ENCODE peak calls at places on chromosomes 13 and 19, in four cellular contexts. Q is GM12878, A is A549, K is HepG2. T is an unnamed sample.

GRCh38 chr13:42996584-42996983 is 4.5 kb upstream of the EPSTI1 start:
- DNase-seq in Q (no peak), K (peak), A (peak), T (no peak)

GRCh38 chr13:93416943-93417342 is 190.3 kb downstream of the GPC6 start:
- DNase-seq in A (no peak), K (no peak), Q (no peak), T (no peak)

GRCh38 chr19:2575734-2576481 is 100.0 kb downstream of the GADD45B start:
- DNase-seq in A (no peak), K (peak), Q (no peak), T (peak)

GRCh38 chr13:71515639-71516038 is 351.4 kb downstream of the DACH1 start:
- DNase-seq in A (no peak), K (no peak), Q (no peak), T (no peak)

GRCh38 chr19:46503848-46504453 is 8.3 kb upstream of the PNMA8B start:
- DNase-seq in A (no peak), K (no peak), Q (no peak), T (peak)

GRCh38 chr19:53879145-53880037 is 2.6 kb upstream of the PRKCG start:
- DNase-seq in A (peak), Q (no peak), K (peak), T (peak)

GRCh38 chr13:113769106-113769505 is 10.1 kb downstream of the TMEM255B start:
- DNase-seq in A (no peak), Q (no peak), K (no peak), T (no peak)

GRCh38 chr19:2289714-2290435 is 7.9 kb upstream of the PEAK3 start:
- DNase-seq in A (no peak), K (no peak), Q (peak), T (no peak)

GRCh38 chr19:6826281-6826920 is 53.9 kb downstream of the VAV1 start:
- DNase-seq in A (no peak), K (no peak), Q (no peak), T (no peak)

GRCh38 chr13:29503041-29503837 is 92.2 kb downstream of the SLC7A1 start:
- DNase-seq in K (no peak), A (no peak), Q (no peak), T (peak)

GRCh38 chr19:18206018-18206417 is 2.2 kb upstream of the RAB3A start:
- DNase-seq in A (no peak), K (no peak), Q (no peak), T (no peak)

GRCh38 chr19:5293607-5294089 is 47.0 kb downstream of the PTPRS start:
- DNase-seq in Q (no peak), K (no peak), A (no peak), T (peak)

GRCh38 chr13:81326913-81327312 is 986.0 kb upstream of the SPRY2 start:
- DNase-seq in K (no peak), Q (no peak), A (no peak), T (no peak)

GRCh38 chr13:44474122-44474910 is 100.7 kb downstream of the SERP2 start:
- DNase-seq in Q (no peak), K (peak), A (peak), T (no peak)

GRCh38 chr13:72565893-72566292 is 161.5 kb downstream of the MZT1 start:
- DNase-seq in A (peak), K (peak), Q (no peak), T (peak)

GRCh38 chr13:106156468-106156867 is 379.0 kb downstream of the EFNB2 start:
- DNase-seq in A (peak), Q (no peak), K (no peak), T (no peak)

GRCh38 chr19:19110410-19111137 is 27.7 kb downstream of the TMEM161A start:
- DNase-seq in Q (no peak), A (peak), K (no peak), T (peak)

GRCh38 chr19:32309711-32310390 is 35.6 kb upstream of the ZNF507 start:
- DNase-seq in A (no peak), K (no peak), Q (no peak), T (no peak)

GRCh38 chr13:58979851-58980250 is 1183.9 kb downstream of the DIAPH3 start:
- DNase-seq in K (no peak), A (no peak), Q (no peak), T (no peak)

GRCh38 chr13:111177803-111178389 is 62.8 kb downstream of the ARHGEF7 start:
- DNase-seq in A (no peak), Q (no peak), K (no peak), T (no peak)

GRCh38 chr13:56893843-56894242 is 246.9 kb upstream of the PRR20A start:
- DNase-seq in K (no peak), Q (no peak), A (no peak), T (no peak)

GRCh38 chr13:98239156-98240076 is 62.3 kb upstream of the RNF113B start:
- DNase-seq in K (no peak), Q (no peak), A (no peak), T (no peak)

GRCh38 chr13:96898212-96898611 is 96.1 kb downstream of the OXGR1 start:
- DNase-seq in Q (no peak), K (no peak), A (no peak), T (no peak)

GRCh38 chr19:51330366-51330765 is 11.6 kb downstream of the VSIG10L start:
- DNase-seq in A (no peak), K (no peak), Q (no peak), T (no peak)

GRCh38 chr19:12952488-12953455 is 4.3 kb downstream of the GADD45GIP1 start:
- DNase-seq in Q (no peak), K (no peak), A (no peak), T (peak)

GRCh38 chr13:69199664-69200063 is 908.0 kb upstream of the ATXN8OS start:
- DNase-seq in Q (no peak), A (no peak), K (no peak), T (peak)

GRCh38 chr13:109785892-109786450 is 412 bp downstream of the IRS2 start:
- DNase-seq in K (no peak), A (no peak), Q (no peak), T (peak)

GRCh38 chr13:31042501-31043165 is 110.2 kb downstream of the TEX26 start:
- DNase-seq in K (no peak), A (no peak), Q (no peak), T (no peak)

GRCh38 chr19:3386447-3387234 is 20.3 kb downstream of the NFIC start:
- DNase-seq in Q (no peak), A (no peak), K (no peak), T (peak)

GRCh38 chr13:87677334-87678234 is 6.4 kb downstream of the SLITRK5 start:
- DNase-seq in A (no peak), K (peak), Q (no peak), T (peak)

GRCh38 chr19:42433503-42434260 is 6.5 kb upstream of the LIPE start:
- DNase-seq in K (peak), Q (no peak), A (peak), T (no peak)

GRCh38 chr13:42740753-42741152 is 40.6 kb upstream of the FAM216B start:
- DNase-seq in Q (no peak), K (no peak), A (peak), T (peak)

GRCh38 chr19:33040994-33041827 is 23.5 kb downstream of the RHPN2 start:
- DNase-seq in A (peak), Q (peak), K (peak), T (no peak)

GRCh38 chr13:110913911-110914292 is 967 bp downstream of the ANKRD10 start:
- DNase-seq in A (no peak), K (no peak), Q (no peak), T (no peak)

GRCh38 chr19:29795882-29796523 is 15.8 kb upstream of the CCNE1 start:
- DNase-seq in A (no peak), Q (no peak), K (no peak), T (no peak)

GRCh38 chr19:53945441-53945840 is 17.3 kb upstream of the CACNG8 start:
- DNase-seq in Q (no peak), A (peak), K (no peak), T (peak)

GRCh38 chr13:51935326-51936171 is 73.8 kb downstream of the CCDC70 start:
- DNase-seq in K (no peak), Q (no peak), A (peak), T (peak)

GRCh38 chr13:51937320-51938290 is 73.6 kb downstream of the ATP7B start:
- DNase-seq in A (no peak), K (no peak), Q (no peak), T (no peak)

GRCh38 chr13:51934461-51935087 is 72.8 kb downstream of the CCDC70 start:
- DNase-seq in K (no peak), A (no peak), Q (no peak), T (no peak)

GRCh38 chr13:51942189-51942588 is 69.1 kb downstream of the ATP7B start:
- DNase-seq in K (no peak), Q (no peak), A (no peak), T (no peak)

DNA sequence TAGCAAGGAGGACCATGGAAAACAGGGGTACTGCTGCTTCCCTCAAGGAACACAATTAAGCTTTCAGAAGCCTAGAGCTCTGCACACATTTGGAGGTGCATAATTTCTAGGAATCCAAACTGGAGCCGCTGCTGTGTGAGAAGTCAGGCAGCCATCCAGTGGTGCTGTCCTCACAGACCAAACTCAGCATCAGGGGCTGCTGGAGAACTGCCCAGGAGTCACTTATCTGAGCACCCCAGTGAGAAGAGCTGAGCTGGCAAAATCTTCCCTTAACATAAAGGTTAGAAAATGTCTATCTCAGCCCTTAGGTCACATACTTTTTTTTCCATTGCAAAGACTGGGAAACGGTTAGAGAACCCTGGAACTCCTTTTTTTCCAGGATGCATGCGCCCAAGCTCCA is 72.8 kb downstream of the ATP7B start:
- DNase-seq in K (no peak), A (no peak), Q (no peak), T (no peak)
- TF ChIP-seq PBX3 in K (no peak), A (no peak), Q (no peak), T (no peak)

GRCh38 chr19:14135985-14136508 is 342 bp downstream of the ASF1B start:
- DNase-seq in Q (no peak), A (no peak), K (no peak), T (no peak)
- TF ChIP-seq PBX3 in Q (no peak), A (no peak), K (no peak), T (no peak)

DNA sequence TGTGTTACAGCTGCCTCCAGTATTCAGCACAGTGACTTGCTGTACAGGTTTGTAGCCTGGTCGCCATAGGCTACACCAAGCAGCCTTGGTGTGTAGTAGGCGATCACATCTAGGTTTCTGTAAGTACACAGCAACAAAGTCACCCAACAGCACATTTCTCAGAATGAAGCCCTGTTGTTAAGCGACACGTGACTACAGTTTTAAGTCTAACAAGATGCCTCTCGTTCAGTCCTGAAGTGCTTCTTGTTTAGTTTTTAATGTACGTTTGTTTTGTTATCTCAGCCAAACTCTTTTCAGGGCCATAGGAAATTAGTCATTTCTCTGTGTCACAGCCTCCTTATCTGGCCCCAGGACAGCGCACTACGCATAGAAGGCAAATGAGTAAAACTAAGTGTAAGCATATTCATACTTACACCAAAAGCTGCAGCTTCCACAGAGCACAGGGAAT is 50.0 kb upstream of the GPR183 start:
- DNase-seq in Q (peak), A (no peak), K (no peak), T (no peak)
- TF ChIP-seq PBX3 in Q (no peak), A (no peak), K (no peak), T (no peak)

GRCh38 chr13:32142956-32143375 is 111.4 kb downstream of the FRY start:
- DNase-seq in Q (no peak), K (peak), A (peak), T (peak)
- TF ChIP-seq PBX3 in Q (no peak), K (no peak), A (no peak), T (no peak)

DNA sequence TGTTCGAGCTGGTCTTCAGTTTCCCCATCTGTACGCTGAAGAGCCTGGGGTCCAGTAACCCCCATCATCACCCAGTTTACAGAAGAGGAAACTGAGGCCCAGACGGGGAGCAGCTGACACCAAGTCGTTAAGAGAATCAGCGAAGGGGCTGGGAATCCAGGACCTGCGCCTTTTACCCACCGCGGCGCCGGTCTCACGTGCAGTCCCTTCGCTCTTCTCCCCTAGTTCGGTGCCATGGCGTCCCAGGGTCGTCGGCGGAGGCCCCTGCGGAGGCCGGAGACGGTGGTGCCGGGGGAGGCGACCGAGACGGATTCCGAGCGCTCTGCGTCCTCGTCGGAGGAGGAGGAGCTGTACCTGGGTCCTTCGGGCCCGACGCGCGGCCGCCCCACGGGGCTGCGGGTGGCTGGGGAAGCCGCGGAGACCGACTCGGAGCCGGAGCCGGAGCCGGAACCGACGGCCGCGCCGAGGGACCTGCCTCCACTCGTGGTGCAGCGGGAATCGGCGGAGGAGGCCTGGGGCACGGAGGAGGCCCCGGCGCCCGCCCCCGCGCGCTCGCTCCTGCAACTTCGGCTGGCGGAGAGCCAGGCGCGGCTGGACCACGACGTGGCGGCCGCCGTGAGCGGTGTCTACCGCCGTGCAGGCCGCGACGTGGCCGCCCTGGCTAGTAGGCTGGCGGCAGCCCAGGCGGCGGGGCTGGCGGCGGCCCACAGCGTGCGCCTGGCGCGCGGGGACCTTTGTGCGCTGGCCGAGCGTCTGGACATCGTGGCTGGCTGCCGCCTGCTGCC is 671 bp downstream of the BLOC1S3 start:
- DNase-seq in Q (no peak), A (no peak), K (no peak), T (peak)
- TF ChIP-seq PBX3 in Q (no peak), A (no peak), K (no peak), T (no peak)

GRCh38 chr19:10661946-10662345 is 7.8 kb downstream of the ILF3 start:
- DNase-seq in A (no peak), Q (no peak), K (no peak), T (no peak)
- TF ChIP-seq PBX3 in A (no peak), Q (no peak), K (no peak), T (no peak)

DNA sequence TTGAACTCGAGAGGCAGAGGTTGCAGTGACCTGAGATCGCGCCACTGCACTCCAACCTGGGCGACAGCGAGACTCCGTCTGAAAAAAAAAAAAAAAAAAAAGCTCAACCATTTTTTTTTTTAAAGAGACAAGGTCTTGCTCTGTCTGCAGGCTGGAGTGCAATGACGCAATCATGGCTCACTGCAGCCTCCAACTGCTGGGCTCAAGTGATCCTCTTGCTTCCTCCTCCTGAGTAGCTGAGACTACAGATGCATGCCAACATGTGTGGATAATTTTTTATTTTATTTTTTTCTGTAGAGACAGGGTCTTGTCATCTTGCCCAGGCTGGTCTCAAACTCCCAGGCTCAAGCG is 10.3 kb downstream of the EHD2 start:
- DNase-seq in A (peak), K (peak), Q (no peak), T (no peak)
- TF ChIP-seq PBX3 in A (no peak), K (no peak), Q (no peak), T (peak)

T was measured in SK-N-SH.